ENCODE peak calls at places on chromosomes 4 and X, in four cellular contexts. S is B cell, T is left ventricle myocardium inferior, P is ovary. Q is an unnamed sample.
A peak's percentile ranks its signal among the peaks of the same experiment; 100 is the strongest.

GRCh38 chrX:47497274-47497673 is 14.3 kb upstream of the ZNF41 start:
- DNase-seq in S (no peak), T (no peak), P (no peak), Q (peak; percentile 57)

GRCh38 chr4:67201334-67201733 is 344.0 kb downstream of the CENPC start:
- DNase-seq in S (no peak), T (no peak), P (no peak), Q (no peak)

GRCh38 chr4:168480991-168481588 is 798 bp upstream of the DDX60L start:
- DNase-seq in S (peak; percentile 62), T (no peak), P (peak; percentile 14), Q (peak; percentile 92)

GRCh38 chr4:134935320-134935719 is 733.7 kb upstream of the PABPC4L start:
- DNase-seq in S (no peak), T (no peak), P (no peak), Q (peak; percentile 7)

GRCh38 chr4:74311696-74312313 is 3.5 kb downstream of the EPGN start:
- DNase-seq in S (no peak), T (no peak), P (no peak), Q (peak; percentile 84)

GRCh38 chr4:26765515-26765914 is 95.1 kb upstream of the STIM2 start:
- DNase-seq in S (no peak), T (no peak), P (no peak), Q (no peak)

GRCh38 chr4:145843148-145843547 is 95.5 kb downstream of the ZNF827 start:
- DNase-seq in S (no peak), T (no peak), P (no peak), Q (peak; percentile 84)

GRCh38 chr4:106796866-106797265 is 239.2 kb downstream of the DKK2 start:
- DNase-seq in S (no peak), T (no peak), P (no peak), Q (no peak)

GRCh38 chr4:51842167-51842553 is 793 bp upstream of the DCUN1D4 start:
- DNase-seq in S (no peak), T (no peak), P (no peak), Q (peak; percentile 38)

GRCh38 chr4:62410371-62411003 is 1210.4 kb downstream of the ADGRL3 start:
- DNase-seq in S (no peak), T (no peak), P (no peak), Q (no peak)

GRCh38 chr4:171629737-171630136 is 183.5 kb upstream of the GALNTL6 start:
- DNase-seq in S (no peak), T (no peak), P (no peak), Q (no peak)

GRCh38 chrX:112008724-112009123 is 73.9 kb downstream of the TRPC5 start:
- DNase-seq in S (no peak), T (no peak), P (no peak), Q (no peak)

GRCh38 chr4:117447925-117448324 is 362.5 kb upstream of the TRAM1L1 start:
- DNase-seq in S (no peak), T (no peak), P (no peak), Q (no peak)
- TF ChIP-seq CTCF in S (no peak), T (no peak), P (no peak), Q (no peak)

GRCh38 chr4:3668825-3669552 is 97.2 kb upstream of the ADRA2C start:
- DNase-seq in S (no peak), T (no peak), P (no peak), Q (no peak)
- TF ChIP-seq CTCF in S (no peak), T (no peak), P (no peak), Q (no peak)

DNA sequence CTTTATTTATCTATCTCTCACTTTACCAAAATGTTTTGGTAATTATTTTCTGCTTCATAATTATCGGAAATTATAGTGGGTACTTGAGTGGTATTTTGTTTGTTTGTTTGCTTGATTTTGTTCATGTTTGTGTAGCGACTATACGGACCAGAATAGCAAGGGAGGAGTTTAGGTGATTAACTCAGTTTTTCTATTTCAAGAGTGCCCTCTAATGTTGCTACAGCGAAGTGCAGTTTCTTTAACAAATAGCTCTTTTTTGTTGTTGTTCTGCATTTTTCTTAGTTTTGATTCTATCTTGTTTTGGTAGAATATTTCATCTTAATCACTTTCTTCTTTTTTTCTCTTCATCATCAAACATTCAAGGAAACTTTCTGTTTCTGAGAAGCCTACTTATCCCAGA is 40.8 kb upstream of the QRFPR start:
- DNase-seq in S (no peak), T (no peak), P (no peak), Q (peak; percentile 10)
- TF ChIP-seq CTCF in S (no peak), T (peak; percentile 70), P (no peak), Q (peak; percentile 40)

GRCh38 chr4:82371398-82371972 is 2.3 kb downstream of the HNRNPD start:
- DNase-seq in S (no peak), T (no peak), P (no peak), Q (no peak)

GRCh38 chr4:82372874-82373815 is 646 bp downstream of the HNRNPD start:
- DNase-seq in S (peak; percentile 44), T (peak; percentile 71), P (peak; percentile 69), Q (peak; percentile 75)

GRCh38 chr4:82376109-82376508 is 2.3 kb upstream of the HNRNPD start:
- DNase-seq in S (no peak), T (no peak), P (no peak), Q (no peak)

GRCh38 chr4:82372502-82372873 is 1.3 kb downstream of the HNRNPD start:
- DNase-seq in S (no peak), T (no peak), P (peak; percentile 28), Q (peak; percentile 27)

GRCh38 chr4:82373816-82374740 is at the start of gene HNRNPD:
- DNase-seq in S (peak; percentile 97), T (peak; percentile 98), P (peak; percentile 98), Q (peak; percentile 100)
- TF ChIP-seq CTCF in S (no peak), T (peak; percentile 21), P (peak; percentile 30), Q (no peak)

DNA sequence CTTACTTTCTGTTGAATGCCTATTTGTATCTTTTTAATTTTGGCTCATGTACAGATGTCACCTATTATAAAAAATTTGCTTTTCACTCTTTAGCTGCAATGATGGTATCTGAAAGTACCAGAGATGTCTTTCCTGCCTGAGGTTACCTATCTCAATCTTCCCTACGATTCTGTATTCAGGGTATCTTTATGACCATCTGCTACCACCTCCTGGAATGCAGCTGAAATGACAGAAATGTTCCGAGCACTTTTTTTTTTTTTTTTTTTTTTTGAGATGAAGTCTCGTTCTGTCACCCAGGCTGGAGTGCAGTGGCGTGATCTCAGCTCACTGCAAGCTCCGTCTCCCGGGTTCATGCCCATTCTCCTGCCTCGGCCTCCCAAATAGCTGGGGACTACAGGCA is 136.4 kb downstream of the REPS2 start:
- DNase-seq in S (no peak), T (no peak), P (no peak), Q (no peak)
- TF ChIP-seq CTCF in S (no peak), T (no peak), P (no peak), Q (no peak)

GRCh38 chr4:151766691-151767090 is 5.9 kb upstream of the GATB start:
- DNase-seq in S (no peak), T (no peak), P (no peak), Q (no peak)
- TF ChIP-seq CTCF in S (no peak), T (no peak), P (no peak), Q (no peak)

DNA sequence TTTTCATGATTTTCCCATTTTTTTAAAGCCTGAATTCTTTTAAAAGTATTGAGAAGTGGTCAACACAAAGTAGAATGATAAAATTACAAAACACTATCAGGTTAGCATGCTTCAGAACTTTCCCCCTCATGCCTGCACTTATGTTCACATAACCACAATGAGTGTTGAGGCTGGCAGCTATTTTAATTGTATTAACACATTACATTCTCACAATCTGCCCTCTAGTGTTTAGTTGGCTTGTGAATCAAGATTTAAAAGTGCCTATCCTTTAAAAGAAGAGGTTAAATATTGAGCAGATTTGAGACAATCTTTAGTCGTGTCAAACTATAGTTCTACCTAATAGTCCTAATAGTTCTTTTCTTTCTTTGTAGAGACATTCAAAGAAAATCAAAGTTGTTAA is 93.6 kb upstream of the NAP1L5 start:
- DNase-seq in S (no peak), T (no peak), P (no peak), Q (peak; percentile 47)
- TF ChIP-seq CTCF in S (peak; percentile 6), T (peak; percentile 39), P (no peak), Q (peak; percentile 7)

GRCh38 chr4:82553020-82553419 is 8.8 kb downstream of the TMEM150C start:
- DNase-seq in S (no peak), T (no peak), P (no peak), Q (no peak)

GRCh38 chr4:82559735-82560120 is 2.1 kb downstream of the TMEM150C start:
- DNase-seq in S (no peak), T (no peak), P (no peak), Q (no peak)

GRCh38 chr4:82551734-82552133 is 10.1 kb downstream of the TMEM150C start:
- DNase-seq in S (no peak), T (no peak), P (no peak), Q (no peak)

GRCh38 chr4:82560853-82561744 is 689 bp downstream of the TMEM150C start:
- DNase-seq in S (no peak), T (no peak), P (peak; percentile 21), Q (no peak)

DNA sequence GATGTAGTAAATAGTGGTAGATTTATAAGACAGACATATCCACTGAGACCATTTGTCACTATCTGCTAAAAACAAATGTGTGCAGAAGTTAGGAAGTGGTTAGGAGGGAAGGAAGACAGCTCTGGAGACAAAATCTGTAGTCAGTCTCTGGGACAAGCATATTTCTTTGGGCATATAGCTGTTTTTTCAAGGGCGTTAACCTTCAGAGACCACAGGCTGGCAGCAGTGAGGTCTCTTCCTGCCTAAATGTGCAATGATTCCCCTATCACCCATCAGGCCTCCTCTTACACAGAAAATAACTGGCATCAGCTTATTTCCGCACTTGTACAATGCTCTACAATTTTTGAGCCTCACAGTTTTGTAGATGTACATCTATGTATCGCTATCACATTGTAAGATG is 6.5 kb downstream of the TMEM150C start:
- DNase-seq in S (no peak), T (no peak), P (no peak), Q (no peak)
- TF ChIP-seq CTCF in S (no peak), T (no peak), P (no peak), Q (no peak)

Q was measured in cardiac fibroblast.